ENCODE peak calls at places on chromosomes 1 and 21, in six cellular contexts. W is GM12864, B is endothelial cell, G is Peyer's patch, A is brain microvascular endothelial cell, H is WTC11. O is an unnamed sample.

GRCh38 chr1:33111965-33112364 is 31.0 kb downstream of the AZIN2 start:
- DNase-seq in H (no peak), W (no peak), A (no peak), G (no peak), B (no peak), O (no peak)

GRCh38 chr1:110475358-110476027 is 24.5 kb downstream of the PROK1 start:
- DNase-seq in B (no peak), W (no peak), G (no peak), H (no peak), A (no peak), O (no peak)

GRCh38 chr1:91124290-91124975 is 102.6 kb upstream of the ZNF644 start:
- DNase-seq in A (no peak), W (peak), B (no peak), G (no peak), H (no peak), O (no peak)

GRCh38 chr1:223720987-223721591 is 8.8 kb downstream of the CAPN2 start:
- DNase-seq in G (no peak), H (no peak), A (peak), W (no peak), B (no peak), O (no peak)

GRCh38 chr1:161772397-161772796 is 6.3 kb downstream of the ATF6 start:
- DNase-seq in H (no peak), B (no peak), A (no peak), W (no peak), G (no peak), O (no peak)

GRCh38 chr1:42981871-42982270 is 23.2 kb upstream of the SLC2A1 start:
- DNase-seq in A (peak), B (no peak), W (no peak), G (no peak), H (no peak), O (no peak)

GRCh38 chr1:16174886-16175598 is 19.2 kb upstream of the EPHA2 start:
- DNase-seq in H (no peak), G (no peak), B (no peak), A (no peak), W (no peak), O (no peak)

GRCh38 chr21:45880097-45881068 is 101.2 kb upstream of the COL6A1 start:
- DNase-seq in W (peak), H (peak), B (peak), G (peak), A (peak), O (peak)

GRCh38 chr1:224873645-224874369 is 55.7 kb upstream of the DNAH14 start:
- DNase-seq in W (no peak), B (no peak), A (no peak), H (no peak), G (no peak), O (no peak)

GRCh38 chr1:48793863-48794262 is 17.2 kb upstream of the BEND5 start:
- DNase-seq in H (no peak), G (peak), W (peak), B (no peak), A (no peak), O (no peak)

GRCh38 chr1:110235839-110236682 is 25.9 kb downstream of the KCNC4 start:
- DNase-seq in H (no peak), B (no peak), W (no peak), A (peak), G (no peak), O (peak)

GRCh38 chr1:203300441-203301330 is 4.6 kb upstream of the BTG2 start:
- DNase-seq in W (no peak), G (no peak), A (no peak), B (no peak), H (no peak), O (no peak)

GRCh38 chr1:51936531-51936930 is 54.0 kb downstream of the RAB3B start:
- DNase-seq in A (peak), B (no peak), H (no peak), G (no peak), W (no peak), O (no peak)

GRCh38 chr1:203322480-203323179 is 17.3 kb downstream of the BTG2 start:
- DNase-seq in W (no peak), H (no peak), A (no peak), G (no peak), B (peak), O (peak)

GRCh38 chr21:42747746-42748351 is 94.4 kb downstream of the PDE9A start:
- DNase-seq in A (no peak), G (no peak), W (no peak), B (no peak), H (no peak), O (no peak)

GRCh38 chr1:56473582-56474270 is 105.6 kb downstream of the PLPP3 start:
- DNase-seq in W (no peak), G (no peak), A (no peak), H (no peak), B (no peak), O (no peak)

GRCh38 chr21:45266518-45267389 is 20.9 kb downstream of the POFUT2 start:
- DNase-seq in B (no peak), A (peak), H (no peak), G (peak), W (no peak), O (no peak)

GRCh38 chr1:14740016-14740415 is 141.5 kb downstream of the KAZN start:
- DNase-seq in B (no peak), W (no peak), H (no peak), A (no peak), G (no peak), O (no peak)

GRCh38 chr1:50562106-50562505 is 138.9 kb upstream of the DMRTA2 start:
- DNase-seq in G (no peak), A (no peak), W (no peak), H (no peak), B (no peak), O (no peak)

GRCh38 chr1:47827032-47827585 is 170.1 kb downstream of the TRABD2B start:
- DNase-seq in A (no peak), W (no peak), H (no peak), G (no peak), B (no peak), O (no peak)

GRCh38 chr1:79507770-79508169 is 501.2 kb upstream of the ADGRL4 start:
- DNase-seq in A (no peak), B (no peak), H (no peak), W (no peak), G (no peak), O (no peak)

GRCh38 chr21:44603109-44603875 is 2.9 kb downstream of the KRTAP10-7 start:
- DNase-seq in B (no peak), A (no peak), G (no peak), W (no peak), H (no peak), O (no peak)

GRCh38 chr1:83918688-83919285 is 80.1 kb downstream of the TTLL7 start:
- DNase-seq in G (no peak), W (no peak), H (no peak), A (no peak), B (no peak), O (no peak)
- TF ChIP-seq CTCF in G (no peak), W (no peak), H (no peak), A (no peak), B (no peak), O (no peak)

GRCh38 chr1:34785231-34785874 is 4.3 kb downstream of the GJB3 start:
- DNase-seq in H (no peak), G (no peak), B (no peak), A (no peak), W (no peak), O (no peak)

GRCh38 chr1:34786521-34787325 is 5.7 kb downstream of the GJB3 start:
- DNase-seq in W (peak), A (peak), H (peak), G (peak), B (peak), O (no peak)

GRCh38 chr1:34785875-34786470 is 5.0 kb downstream of the GJB3 start:
- DNase-seq in G (no peak), H (no peak), W (no peak), A (no peak), B (no peak), O (no peak)

GRCh38 chr1:34784751-34785221 is 3.8 kb downstream of the GJB3 start:
- DNase-seq in A (no peak), B (no peak), H (no peak), W (no peak), G (no peak), O (no peak)

DNA sequence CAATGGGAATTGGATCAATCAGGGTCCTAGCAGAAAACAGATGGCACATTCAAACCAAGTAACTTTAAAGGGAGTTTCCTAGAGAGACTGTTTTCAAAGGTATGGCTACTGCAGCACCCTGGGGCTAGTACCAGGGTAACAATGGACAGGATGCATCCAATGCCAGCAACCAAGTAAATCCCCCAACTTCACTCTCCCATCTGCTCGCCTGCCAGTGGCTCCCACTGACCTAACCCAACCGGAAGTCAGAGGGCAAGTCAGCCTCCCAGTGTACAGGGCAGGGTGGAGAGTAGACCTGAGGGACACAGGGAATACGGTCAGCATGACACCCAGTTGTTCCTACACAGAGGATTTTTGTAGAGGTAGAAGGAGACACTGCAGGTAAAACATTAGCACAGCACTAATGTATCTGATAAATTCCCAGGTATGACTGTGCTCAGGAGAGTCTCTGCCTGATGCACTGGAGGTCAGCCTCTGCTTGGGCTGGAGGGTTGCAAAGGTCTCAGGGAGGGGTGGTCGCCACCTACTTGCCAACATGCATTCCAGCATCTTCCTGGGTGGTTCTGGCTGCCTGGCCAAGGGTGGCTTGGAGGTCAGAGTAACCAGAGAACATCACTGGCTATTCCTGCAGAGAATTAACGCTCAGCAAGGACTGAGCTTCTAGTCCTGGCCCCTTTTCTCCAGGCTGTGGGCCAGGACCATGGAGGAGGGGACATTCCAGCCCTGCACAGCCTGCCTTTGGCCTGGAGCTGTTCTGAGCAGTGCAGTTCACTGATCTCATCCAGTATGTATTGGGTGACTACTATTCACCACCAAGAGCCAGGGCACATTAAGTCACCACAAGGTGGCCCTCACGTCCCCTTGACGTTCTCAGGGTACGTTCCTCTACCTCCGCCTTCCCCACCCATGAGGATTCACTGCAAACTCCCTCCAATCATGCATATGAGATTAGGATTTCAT is 5.1 kb upstream of the GJA4 start:
- DNase-seq in W (no peak), H (peak), B (peak), A (peak), G (no peak), O (no peak)
- TF ChIP-seq CTCF in W (peak), H (peak), B (peak), A (peak), G (no peak), O (no peak)

DNA sequence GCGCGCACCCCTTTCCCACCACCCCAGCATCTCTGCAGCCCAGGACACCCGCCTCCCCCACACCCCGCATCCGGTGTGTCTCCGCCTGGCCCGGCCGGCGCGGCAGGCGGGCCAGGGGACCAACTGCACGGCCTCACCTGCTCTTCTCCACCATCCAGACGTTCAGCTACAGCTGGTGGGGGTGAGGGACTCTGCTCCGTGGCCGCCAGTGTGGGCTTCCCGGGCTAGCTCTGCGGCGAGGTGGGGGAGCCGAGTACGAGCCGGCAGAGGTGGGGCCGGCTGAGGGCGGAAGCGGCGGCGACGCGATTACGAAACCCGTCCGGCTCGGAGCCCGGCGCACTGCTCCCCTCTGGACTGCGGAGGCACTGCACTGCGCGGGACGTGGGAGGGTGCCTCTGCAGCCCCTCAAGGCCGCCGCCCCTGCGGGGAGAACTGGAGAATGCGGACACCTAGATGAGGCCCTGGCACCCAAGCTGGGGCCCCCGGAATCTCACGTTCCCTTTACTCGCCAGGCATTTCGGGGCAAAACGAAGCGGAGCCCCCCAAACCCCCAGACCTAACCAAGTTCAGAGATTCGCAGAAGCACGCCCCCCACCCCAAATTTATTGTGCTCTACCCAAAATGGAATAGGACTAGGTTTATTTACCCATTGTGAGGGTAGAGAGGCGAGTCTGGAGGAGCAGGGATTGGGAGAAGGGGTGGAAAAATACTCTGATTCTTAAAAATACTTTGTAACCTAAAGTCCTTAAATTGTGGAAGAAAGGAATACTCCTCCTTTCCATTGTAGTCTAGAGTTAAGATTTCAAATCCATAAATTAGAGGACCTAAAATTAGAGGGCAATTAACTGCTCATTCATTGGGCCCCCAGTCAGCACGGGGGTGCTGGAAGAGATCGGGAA is at the start of gene CDC42SE1:
- DNase-seq in B (peak), W (peak), G (peak), A (peak), H (peak), O (peak)
- TF ChIP-seq CTCF in B (peak), W (peak), G (peak), A (peak), H (peak), O (peak)

DNA sequence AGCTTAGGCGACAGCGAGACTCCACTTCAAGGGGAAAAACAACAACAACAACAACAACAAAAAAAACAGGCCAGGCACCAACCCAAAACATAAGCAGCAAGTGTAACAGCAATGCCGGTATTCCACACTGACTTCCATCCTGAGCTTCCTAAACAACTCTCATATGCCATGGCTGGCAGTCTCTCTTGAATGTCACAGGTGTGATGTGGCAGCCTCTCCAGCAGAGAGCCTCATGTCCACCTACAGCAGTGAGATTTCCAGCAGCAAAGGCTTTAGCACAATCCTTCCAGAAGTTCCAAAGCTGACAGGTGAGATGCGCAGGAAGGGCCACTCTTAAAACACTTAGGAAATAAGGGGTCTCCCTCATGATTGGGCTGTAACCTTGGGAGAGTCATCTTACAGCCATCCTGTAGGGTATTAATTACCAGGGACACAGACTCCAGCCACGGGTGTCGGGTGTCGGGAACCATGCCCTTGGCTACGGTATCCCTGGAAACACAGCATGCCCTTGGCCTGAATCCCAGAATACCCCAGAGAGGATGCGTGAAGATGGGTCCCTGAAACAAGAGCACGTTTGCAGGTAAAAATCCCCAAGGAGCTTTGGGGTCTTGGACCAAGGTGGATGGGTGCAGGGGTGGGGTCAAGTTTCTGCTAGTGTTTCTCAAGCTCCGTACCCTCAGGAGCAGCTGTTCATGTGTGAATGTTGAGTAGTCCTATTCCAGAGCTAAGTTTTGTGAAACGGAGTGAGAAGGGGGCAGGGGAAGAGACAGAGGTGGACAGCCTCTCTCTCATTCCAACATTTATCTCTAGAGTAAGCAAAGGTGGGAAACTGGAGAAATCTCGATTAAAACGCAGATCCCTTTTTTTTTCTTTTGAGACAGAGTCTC is 31.4 kb downstream of the CLSTN1 start:
- DNase-seq in G (no peak), A (no peak), H (peak), W (no peak), B (no peak), O (no peak)
- TF ChIP-seq CTCF in G (no peak), A (no peak), H (no peak), W (no peak), B (no peak), O (no peak)

DNA sequence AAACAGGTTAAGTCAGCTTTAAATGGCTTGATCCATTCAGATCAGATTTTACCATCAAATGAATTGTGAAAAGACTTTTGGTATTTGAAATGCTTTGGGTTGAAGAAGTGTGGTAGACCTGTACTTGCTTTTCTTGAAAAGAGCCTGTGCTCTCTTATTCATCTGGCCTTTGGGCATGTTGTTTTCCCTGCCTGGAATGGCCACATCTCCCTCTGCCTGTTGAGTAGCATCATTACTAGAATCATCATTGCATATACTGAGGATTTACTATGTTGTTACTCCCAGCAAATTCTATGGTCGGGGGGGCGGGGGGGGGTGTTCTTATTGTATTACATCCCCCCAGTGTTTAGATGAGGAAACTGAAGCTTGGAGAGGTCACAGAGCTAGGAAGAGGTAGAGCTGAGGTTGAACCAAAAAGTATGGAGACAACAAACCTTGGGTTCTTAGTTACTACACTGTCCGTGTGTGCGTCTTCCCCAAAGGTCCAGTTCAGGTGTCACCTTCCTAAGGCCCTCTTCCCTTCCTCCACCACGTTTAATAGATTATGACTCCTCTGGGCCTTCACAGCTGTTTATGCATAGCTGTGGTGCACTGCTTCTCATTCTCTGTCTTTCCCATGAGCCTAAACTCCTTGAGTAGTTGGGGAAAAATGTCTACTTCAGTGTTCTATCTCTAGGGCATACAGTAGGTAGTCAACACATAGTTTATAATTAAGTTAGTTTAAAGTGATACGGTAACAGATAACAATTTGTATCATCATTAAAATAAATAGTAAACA is 246.4 kb upstream of the HOOK1 start:
- DNase-seq in H (no peak), A (peak), W (no peak), B (no peak), G (no peak), O (no peak)
- TF ChIP-seq CTCF in H (no peak), A (peak), W (no peak), B (no peak), G (no peak), O (no peak)

DNA sequence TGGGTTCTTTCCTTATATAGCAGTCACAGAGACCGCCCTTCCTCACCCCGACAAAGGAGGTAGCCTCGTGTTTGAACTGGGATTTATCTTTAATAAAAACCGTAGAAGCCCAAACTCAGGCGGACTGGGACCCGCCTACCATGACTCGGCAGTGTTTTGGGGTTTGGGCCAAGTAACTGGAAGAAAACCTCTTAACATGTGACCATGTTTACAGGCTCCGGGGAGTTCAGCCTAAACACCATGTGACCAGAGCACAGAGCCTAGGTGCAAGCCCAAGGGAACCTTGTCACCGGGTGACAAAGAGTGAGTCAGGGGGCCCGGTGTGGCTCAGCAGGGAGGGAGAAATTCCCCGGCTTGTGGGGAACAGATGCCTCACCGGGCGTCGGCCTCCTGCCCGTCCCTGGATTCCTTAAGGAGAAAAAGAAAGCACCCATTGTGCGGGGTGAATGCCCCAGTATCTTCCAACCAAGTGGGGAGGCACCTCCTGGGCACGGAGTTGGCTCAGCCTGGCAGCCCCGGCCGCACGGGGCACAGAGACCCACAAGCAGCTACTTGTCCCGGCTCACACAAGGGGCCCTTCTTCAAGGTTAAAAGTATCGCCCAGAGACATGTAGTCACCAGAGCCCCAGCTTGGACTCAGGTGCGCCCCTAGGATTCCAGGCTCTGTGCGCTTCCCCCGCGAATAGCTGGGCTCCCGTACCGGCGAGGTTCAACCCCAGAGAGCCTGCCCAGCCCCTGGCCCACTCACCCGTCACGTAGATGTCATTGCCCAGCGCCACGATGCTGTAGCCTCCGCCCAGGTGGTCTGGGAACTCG is 1.4 kb downstream of the KLHL21 start:
- DNase-seq in W (no peak), H (peak), G (peak), A (peak), B (no peak), O (peak)
- TF ChIP-seq CTCF in W (no peak), H (no peak), G (no peak), A (peak), B (no peak), O (no peak)

GRCh38 chr1:23368562-23369334 is 888 bp downstream of the ZNF436 start:
- DNase-seq in A (peak), B (peak), H (peak), G (peak), W (peak), O (peak)
- TF ChIP-seq CTCF in A (peak), B (no peak), H (no peak), G (peak), W (no peak), O (no peak)

GRCh38 chr1:197519741-197520334 is 251.8 kb downstream of the CRB1 start:
- DNase-seq in A (no peak), W (no peak), B (no peak), G (no peak), H (no peak), O (no peak)
- TF ChIP-seq CTCF in A (peak), W (peak), B (peak), G (no peak), H (no peak), O (peak)